ENCODE peak calls at places on chromosome 19, in ten cellular contexts. One of them, this sample, is unnamed.

GRCh38 chr19:12156254-12157058 is at the start of gene ZNF625:
- DNase-seq in sigmoid colon: peak
- DNase-seq in breast epithelium: peak
- DNase-seq in CD4-positive, CD25-positive, alpha-beta regulatory T cell: peak
- DNase-seq in stimulated activated CD4-positive, alpha-beta T cell treated with anti-CD3 and anti-CD28 coated beads, Interleukin-2, amount 100 ng/mL, for 24 hours: peak
- DNase-seq in nucleus accumbens: peak
- DNase-seq in OCI-LY7: peak
- DNase-seq in activated naive CD8-positive, alpha-beta T cell treated with anti-CD3 and anti-CD28 coated beads for 36 hours: peak
- DNase-seq in Calu3: no peak
- DNase-seq in CD4-positive, alpha-beta T cell: peak
- DNase-seq in this sample: peak

GRCh38 chr19:33703821-33704220 is 82.1 kb downstream of the CHST8 start:
- DNase-seq in nucleus accumbens: no peak
- DNase-seq in activated naive CD8-positive, alpha-beta T cell treated with anti-CD3 and anti-CD28 coated beads for 36 hours: no peak
- DNase-seq in CD4-positive, alpha-beta T cell: no peak
- DNase-seq in CD4-positive, CD25-positive, alpha-beta regulatory T cell: no peak
- DNase-seq in Calu3: no peak
- DNase-seq in sigmoid colon: peak
- DNase-seq in stimulated activated CD4-positive, alpha-beta T cell treated with anti-CD3 and anti-CD28 coated beads, Interleukin-2, amount 100 ng/mL, for 24 hours: no peak
- DNase-seq in OCI-LY7: no peak
- DNase-seq in breast epithelium: no peak
- DNase-seq in this sample: no peak

GRCh38 chr19:46970815-46971214 is 48.8 kb upstream of the NPAS1 start:
- DNase-seq in activated naive CD8-positive, alpha-beta T cell treated with anti-CD3 and anti-CD28 coated beads for 36 hours: no peak
- DNase-seq in breast epithelium: no peak
- DNase-seq in CD4-positive, alpha-beta T cell: no peak
- DNase-seq in nucleus accumbens: no peak
- DNase-seq in Calu3: no peak
- DNase-seq in CD4-positive, CD25-positive, alpha-beta regulatory T cell: no peak
- DNase-seq in sigmoid colon: no peak
- DNase-seq in stimulated activated CD4-positive, alpha-beta T cell treated with anti-CD3 and anti-CD28 coated beads, Interleukin-2, amount 100 ng/mL, for 24 hours: no peak
- DNase-seq in OCI-LY7: no peak
- DNase-seq in this sample: peak

GRCh38 chr19:40249201-40249600 is 22.7 kb upstream of the CCNP start:
- DNase-seq in breast epithelium: no peak
- DNase-seq in CD4-positive, alpha-beta T cell: no peak
- DNase-seq in nucleus accumbens: no peak
- DNase-seq in OCI-LY7: no peak
- DNase-seq in activated naive CD8-positive, alpha-beta T cell treated with anti-CD3 and anti-CD28 coated beads for 36 hours: no peak
- DNase-seq in CD4-positive, CD25-positive, alpha-beta regulatory T cell: no peak
- DNase-seq in sigmoid colon: no peak
- DNase-seq in stimulated activated CD4-positive, alpha-beta T cell treated with anti-CD3 and anti-CD28 coated beads, Interleukin-2, amount 100 ng/mL, for 24 hours: no peak
- DNase-seq in Calu3: no peak
- DNase-seq in this sample: no peak

GRCh38 chr19:1395194-1396018 is 5.9 kb downstream of the GAMT start:
- DNase-seq in CD4-positive, CD25-positive, alpha-beta regulatory T cell: no peak
- DNase-seq in sigmoid colon: no peak
- DNase-seq in Calu3: no peak
- DNase-seq in nucleus accumbens: no peak
- DNase-seq in OCI-LY7: no peak
- DNase-seq in breast epithelium: no peak
- DNase-seq in activated naive CD8-positive, alpha-beta T cell treated with anti-CD3 and anti-CD28 coated beads for 36 hours: no peak
- DNase-seq in CD4-positive, alpha-beta T cell: no peak
- DNase-seq in stimulated activated CD4-positive, alpha-beta T cell treated with anti-CD3 and anti-CD28 coated beads, Interleukin-2, amount 100 ng/mL, for 24 hours: no peak
- DNase-seq in this sample: no peak

GRCh38 chr19:39166571-39167391 is 30.0 kb upstream of the NCCRP1 start:
- DNase-seq in CD4-positive, CD25-positive, alpha-beta regulatory T cell: no peak
- DNase-seq in Calu3: peak
- DNase-seq in breast epithelium: peak
- DNase-seq in OCI-LY7: no peak
- DNase-seq in sigmoid colon: peak
- DNase-seq in stimulated activated CD4-positive, alpha-beta T cell treated with anti-CD3 and anti-CD28 coated beads, Interleukin-2, amount 100 ng/mL, for 24 hours: no peak
- DNase-seq in nucleus accumbens: no peak
- DNase-seq in activated naive CD8-positive, alpha-beta T cell treated with anti-CD3 and anti-CD28 coated beads for 36 hours: no peak
- DNase-seq in CD4-positive, alpha-beta T cell: no peak
- DNase-seq in this sample: no peak

GRCh38 chr19:24141612-24142011 is 54.6 kb downstream of the ZNF254 start:
- DNase-seq in CD4-positive, CD25-positive, alpha-beta regulatory T cell: no peak
- DNase-seq in CD4-positive, alpha-beta T cell: no peak
- DNase-seq in OCI-LY7: no peak
- DNase-seq in sigmoid colon: no peak
- DNase-seq in nucleus accumbens: no peak
- DNase-seq in Calu3: no peak
- DNase-seq in stimulated activated CD4-positive, alpha-beta T cell treated with anti-CD3 and anti-CD28 coated beads, Interleukin-2, amount 100 ng/mL, for 24 hours: no peak
- DNase-seq in activated naive CD8-positive, alpha-beta T cell treated with anti-CD3 and anti-CD28 coated beads for 36 hours: no peak
- DNase-seq in breast epithelium: no peak
- DNase-seq in this sample: no peak

GRCh38 chr19:2424686-2425621 is 2.4 kb downstream of the TIMM13 start:
- DNase-seq in OCI-LY7: no peak
- DNase-seq in stimulated activated CD4-positive, alpha-beta T cell treated with anti-CD3 and anti-CD28 coated beads, Interleukin-2, amount 100 ng/mL, for 24 hours: no peak
- DNase-seq in Calu3: no peak
- DNase-seq in nucleus accumbens: no peak
- DNase-seq in CD4-positive, alpha-beta T cell: no peak
- DNase-seq in breast epithelium: no peak
- DNase-seq in activated naive CD8-positive, alpha-beta T cell treated with anti-CD3 and anti-CD28 coated beads for 36 hours: peak
- DNase-seq in CD4-positive, CD25-positive, alpha-beta regulatory T cell: no peak
- DNase-seq in sigmoid colon: peak
- DNase-seq in this sample: peak

GRCh38 chr19:51370230-51370629 is 1.4 kb upstream of the CLDND2 start:
- DNase-seq in Calu3: no peak
- DNase-seq in breast epithelium: no peak
- DNase-seq in stimulated activated CD4-positive, alpha-beta T cell treated with anti-CD3 and anti-CD28 coated beads, Interleukin-2, amount 100 ng/mL, for 24 hours: no peak
- DNase-seq in CD4-positive, alpha-beta T cell: no peak
- DNase-seq in nucleus accumbens: no peak
- DNase-seq in CD4-positive, CD25-positive, alpha-beta regulatory T cell: no peak
- DNase-seq in activated naive CD8-positive, alpha-beta T cell treated with anti-CD3 and anti-CD28 coated beads for 36 hours: no peak
- DNase-seq in OCI-LY7: no peak
- DNase-seq in sigmoid colon: no peak
- DNase-seq in this sample: no peak

GRCh38 chr19:40974633-40975037 is 16.4 kb upstream of the CYP2B6 start:
- DNase-seq in OCI-LY7: peak
- DNase-seq in breast epithelium: peak
- DNase-seq in CD4-positive, alpha-beta T cell: peak
- DNase-seq in CD4-positive, CD25-positive, alpha-beta regulatory T cell: peak
- DNase-seq in activated naive CD8-positive, alpha-beta T cell treated with anti-CD3 and anti-CD28 coated beads for 36 hours: peak
- DNase-seq in nucleus accumbens: peak
- DNase-seq in Calu3: peak
- DNase-seq in stimulated activated CD4-positive, alpha-beta T cell treated with anti-CD3 and anti-CD28 coated beads, Interleukin-2, amount 100 ng/mL, for 24 hours: peak
- DNase-seq in sigmoid colon: peak
- DNase-seq in this sample: peak

GRCh38 chr19:45391346-45391745 is 13.5 kb downstream of the PPP1R13L start:
- DNase-seq in CD4-positive, alpha-beta T cell: no peak
- DNase-seq in breast epithelium: no peak
- DNase-seq in activated naive CD8-positive, alpha-beta T cell treated with anti-CD3 and anti-CD28 coated beads for 36 hours: no peak
- DNase-seq in stimulated activated CD4-positive, alpha-beta T cell treated with anti-CD3 and anti-CD28 coated beads, Interleukin-2, amount 100 ng/mL, for 24 hours: no peak
- DNase-seq in OCI-LY7: peak
- DNase-seq in Calu3: no peak
- DNase-seq in sigmoid colon: no peak
- DNase-seq in CD4-positive, CD25-positive, alpha-beta regulatory T cell: no peak
- DNase-seq in nucleus accumbens: no peak
- DNase-seq in this sample: peak

GRCh38 chr19:12784394-12784870 is 6.9 kb upstream of the JUNB start:
- DNase-seq in activated naive CD8-positive, alpha-beta T cell treated with anti-CD3 and anti-CD28 coated beads for 36 hours: no peak
- DNase-seq in stimulated activated CD4-positive, alpha-beta T cell treated with anti-CD3 and anti-CD28 coated beads, Interleukin-2, amount 100 ng/mL, for 24 hours: no peak
- DNase-seq in breast epithelium: no peak
- DNase-seq in OCI-LY7: peak
- DNase-seq in CD4-positive, CD25-positive, alpha-beta regulatory T cell: peak
- DNase-seq in Calu3: peak
- DNase-seq in CD4-positive, alpha-beta T cell: no peak
- DNase-seq in sigmoid colon: no peak
- DNase-seq in nucleus accumbens: no peak
- DNase-seq in this sample: peak

GRCh38 chr19:11944656-11945055 is 19.7 kb downstream of the ZNF700 start:
- DNase-seq in breast epithelium: no peak
- DNase-seq in OCI-LY7: no peak
- DNase-seq in stimulated activated CD4-positive, alpha-beta T cell treated with anti-CD3 and anti-CD28 coated beads, Interleukin-2, amount 100 ng/mL, for 24 hours: no peak
- DNase-seq in nucleus accumbens: no peak
- DNase-seq in CD4-positive, alpha-beta T cell: no peak
- DNase-seq in Calu3: no peak
- DNase-seq in sigmoid colon: no peak
- DNase-seq in activated naive CD8-positive, alpha-beta T cell treated with anti-CD3 and anti-CD28 coated beads for 36 hours: no peak
- DNase-seq in CD4-positive, CD25-positive, alpha-beta regulatory T cell: no peak
- DNase-seq in this sample: no peak

GRCh38 chr19:7397687-7398086 is 49.0 kb downstream of the ARHGEF18 start:
- DNase-seq in breast epithelium: no peak
- DNase-seq in CD4-positive, CD25-positive, alpha-beta regulatory T cell: no peak
- DNase-seq in OCI-LY7: no peak
- DNase-seq in sigmoid colon: no peak
- DNase-seq in activated naive CD8-positive, alpha-beta T cell treated with anti-CD3 and anti-CD28 coated beads for 36 hours: no peak
- DNase-seq in Calu3: no peak
- DNase-seq in CD4-positive, alpha-beta T cell: no peak
- DNase-seq in nucleus accumbens: no peak
- DNase-seq in stimulated activated CD4-positive, alpha-beta T cell treated with anti-CD3 and anti-CD28 coated beads, Interleukin-2, amount 100 ng/mL, for 24 hours: no peak
- DNase-seq in this sample: peak

GRCh38 chr19:9847087-9847671 is 12.1 kb downstream of the PIN1 start:
- DNase-seq in nucleus accumbens: no peak
- DNase-seq in sigmoid colon: peak
- DNase-seq in Calu3: peak
- DNase-seq in activated naive CD8-positive, alpha-beta T cell treated with anti-CD3 and anti-CD28 coated beads for 36 hours: peak
- DNase-seq in CD4-positive, CD25-positive, alpha-beta regulatory T cell: peak
- DNase-seq in breast epithelium: no peak
- DNase-seq in stimulated activated CD4-positive, alpha-beta T cell treated with anti-CD3 and anti-CD28 coated beads, Interleukin-2, amount 100 ng/mL, for 24 hours: peak
- DNase-seq in CD4-positive, alpha-beta T cell: peak
- DNase-seq in OCI-LY7: no peak
- DNase-seq in this sample: peak

GRCh38 chr19:1410136-1410786 is 2.9 kb downstream of the DAZAP1 start:
- DNase-seq in breast epithelium: no peak
- DNase-seq in Calu3: no peak
- DNase-seq in CD4-positive, CD25-positive, alpha-beta regulatory T cell: no peak
- DNase-seq in nucleus accumbens: no peak
- DNase-seq in activated naive CD8-positive, alpha-beta T cell treated with anti-CD3 and anti-CD28 coated beads for 36 hours: peak
- DNase-seq in stimulated activated CD4-positive, alpha-beta T cell treated with anti-CD3 and anti-CD28 coated beads, Interleukin-2, amount 100 ng/mL, for 24 hours: no peak
- DNase-seq in sigmoid colon: no peak
- DNase-seq in CD4-positive, alpha-beta T cell: no peak
- DNase-seq in OCI-LY7: no peak
- DNase-seq in this sample: peak

GRCh38 chr19:6026390-6026897 is 48.5 kb upstream of the RANBP3 start:
- DNase-seq in activated naive CD8-positive, alpha-beta T cell treated with anti-CD3 and anti-CD28 coated beads for 36 hours: no peak
- DNase-seq in Calu3: no peak
- DNase-seq in nucleus accumbens: no peak
- DNase-seq in OCI-LY7: no peak
- DNase-seq in stimulated activated CD4-positive, alpha-beta T cell treated with anti-CD3 and anti-CD28 coated beads, Interleukin-2, amount 100 ng/mL, for 24 hours: no peak
- DNase-seq in breast epithelium: no peak
- DNase-seq in CD4-positive, alpha-beta T cell: no peak
- DNase-seq in CD4-positive, CD25-positive, alpha-beta regulatory T cell: no peak
- DNase-seq in sigmoid colon: peak
- DNase-seq in this sample: no peak

GRCh38 chr19:38031423-38031770 is 124.4 kb downstream of the SIPA1L3 start:
- DNase-seq in nucleus accumbens: no peak
- DNase-seq in activated naive CD8-positive, alpha-beta T cell treated with anti-CD3 and anti-CD28 coated beads for 36 hours: no peak
- DNase-seq in stimulated activated CD4-positive, alpha-beta T cell treated with anti-CD3 and anti-CD28 coated beads, Interleukin-2, amount 100 ng/mL, for 24 hours: no peak
- DNase-seq in CD4-positive, CD25-positive, alpha-beta regulatory T cell: no peak
- DNase-seq in CD4-positive, alpha-beta T cell: no peak
- DNase-seq in breast epithelium: no peak
- DNase-seq in OCI-LY7: no peak
- DNase-seq in sigmoid colon: no peak
- DNase-seq in Calu3: no peak
- DNase-seq in this sample: no peak

GRCh38 chr19:38686530-38686888 is 39.1 kb downstream of the ACTN4 start:
- DNase-seq in CD4-positive, alpha-beta T cell: no peak
- DNase-seq in OCI-LY7: no peak
- DNase-seq in activated naive CD8-positive, alpha-beta T cell treated with anti-CD3 and anti-CD28 coated beads for 36 hours: peak
- DNase-seq in CD4-positive, CD25-positive, alpha-beta regulatory T cell: no peak
- DNase-seq in stimulated activated CD4-positive, alpha-beta T cell treated with anti-CD3 and anti-CD28 coated beads, Interleukin-2, amount 100 ng/mL, for 24 hours: peak
- DNase-seq in sigmoid colon: no peak
- DNase-seq in nucleus accumbens: no peak
- DNase-seq in breast epithelium: no peak
- DNase-seq in Calu3: no peak
- DNase-seq in this sample: no peak

GRCh38 chr19:18672606-18673337 is 10.7 kb upstream of the CRTC1 start:
- DNase-seq in activated naive CD8-positive, alpha-beta T cell treated with anti-CD3 and anti-CD28 coated beads for 36 hours: no peak
- DNase-seq in nucleus accumbens: no peak
- DNase-seq in CD4-positive, CD25-positive, alpha-beta regulatory T cell: peak
- DNase-seq in CD4-positive, alpha-beta T cell: no peak
- DNase-seq in stimulated activated CD4-positive, alpha-beta T cell treated with anti-CD3 and anti-CD28 coated beads, Interleukin-2, amount 100 ng/mL, for 24 hours: no peak
- DNase-seq in breast epithelium: no peak
- DNase-seq in Calu3: no peak
- DNase-seq in OCI-LY7: peak
- DNase-seq in sigmoid colon: no peak
- DNase-seq in this sample: peak

GRCh38 chr19:29678484-29679106 is 13.3 kb downstream of the PLEKHF1 start:
- DNase-seq in sigmoid colon: peak
- DNase-seq in CD4-positive, CD25-positive, alpha-beta regulatory T cell: no peak
- DNase-seq in nucleus accumbens: no peak
- DNase-seq in OCI-LY7: no peak
- DNase-seq in breast epithelium: peak
- DNase-seq in stimulated activated CD4-positive, alpha-beta T cell treated with anti-CD3 and anti-CD28 coated beads, Interleukin-2, amount 100 ng/mL, for 24 hours: no peak
- DNase-seq in CD4-positive, alpha-beta T cell: no peak
- DNase-seq in activated naive CD8-positive, alpha-beta T cell treated with anti-CD3 and anti-CD28 coated beads for 36 hours: no peak
- DNase-seq in Calu3: no peak
- DNase-seq in this sample: no peak

GRCh38 chr19:16896913-16897571 is 8.2 kb downstream of the F2RL3 start:
- DNase-seq in activated naive CD8-positive, alpha-beta T cell treated with anti-CD3 and anti-CD28 coated beads for 36 hours: peak
- DNase-seq in Calu3: peak
- DNase-seq in stimulated activated CD4-positive, alpha-beta T cell treated with anti-CD3 and anti-CD28 coated beads, Interleukin-2, amount 100 ng/mL, for 24 hours: peak
- DNase-seq in breast epithelium: peak
- DNase-seq in sigmoid colon: peak
- DNase-seq in CD4-positive, alpha-beta T cell: peak
- DNase-seq in CD4-positive, CD25-positive, alpha-beta regulatory T cell: peak
- DNase-seq in nucleus accumbens: no peak
- DNase-seq in OCI-LY7: peak
- DNase-seq in this sample: peak

GRCh38 chr19:46296722-46297431 is at the start of gene HIF3A:
- DNase-seq in stimulated activated CD4-positive, alpha-beta T cell treated with anti-CD3 and anti-CD28 coated beads, Interleukin-2, amount 100 ng/mL, for 24 hours: no peak
- DNase-seq in sigmoid colon: peak
- DNase-seq in OCI-LY7: no peak
- DNase-seq in CD4-positive, alpha-beta T cell: no peak
- DNase-seq in breast epithelium: no peak
- DNase-seq in activated naive CD8-positive, alpha-beta T cell treated with anti-CD3 and anti-CD28 coated beads for 36 hours: peak
- DNase-seq in Calu3: peak
- DNase-seq in nucleus accumbens: no peak
- DNase-seq in CD4-positive, CD25-positive, alpha-beta regulatory T cell: no peak
- DNase-seq in this sample: peak

GRCh38 chr19:5035105-5035761 is 66.3 kb downstream of the KDM4B start:
- DNase-seq in breast epithelium: no peak
- DNase-seq in Calu3: no peak
- DNase-seq in stimulated activated CD4-positive, alpha-beta T cell treated with anti-CD3 and anti-CD28 coated beads, Interleukin-2, amount 100 ng/mL, for 24 hours: no peak
- DNase-seq in CD4-positive, alpha-beta T cell: no peak
- DNase-seq in nucleus accumbens: no peak
- DNase-seq in CD4-positive, CD25-positive, alpha-beta regulatory T cell: no peak
- DNase-seq in OCI-LY7: no peak
- DNase-seq in sigmoid colon: no peak
- DNase-seq in activated naive CD8-positive, alpha-beta T cell treated with anti-CD3 and anti-CD28 coated beads for 36 hours: no peak
- DNase-seq in this sample: no peak

GRCh38 chr19:870314-870713 is 10.8 kb downstream of the CFD start:
- DNase-seq in breast epithelium: no peak
- DNase-seq in activated naive CD8-positive, alpha-beta T cell treated with anti-CD3 and anti-CD28 coated beads for 36 hours: no peak
- DNase-seq in CD4-positive, alpha-beta T cell: no peak
- DNase-seq in CD4-positive, CD25-positive, alpha-beta regulatory T cell: no peak
- DNase-seq in OCI-LY7: no peak
- DNase-seq in nucleus accumbens: no peak
- DNase-seq in sigmoid colon: no peak
- DNase-seq in Calu3: no peak
- DNase-seq in stimulated activated CD4-positive, alpha-beta T cell treated with anti-CD3 and anti-CD28 coated beads, Interleukin-2, amount 100 ng/mL, for 24 hours: no peak
- DNase-seq in this sample: no peak

This sample was measured in mesenchymal stem cell.